ENCODE peak calls at places on chromosomes 7 and 10, in five cellular contexts. A is CD8-positive, alpha-beta T cell; D is tibial nerve; C is kidney; L is sigmoid colon. H is an unnamed sample.

GRCh38 chr7:36690514-36691187 is 33.6 kb downstream of the AOAH start:
- DNase-seq in A (no peak), D (no peak), C (no peak), L (no peak), H (no peak)

GRCh38 chr7:26863504-26864308 is 684 bp downstream of the SKAP2 start:
- DNase-seq in A (peak), D (peak), C (no peak), L (no peak), H (no peak)

GRCh38 chr10:29669149-29669548 is 34.4 kb upstream of the SVIL start:
- DNase-seq in A (no peak), D (no peak), C (no peak), L (no peak), H (no peak)

GRCh38 chr7:108497082-108497725 is 28.7 kb downstream of the PNPLA8 start:
- DNase-seq in A (peak), D (peak), C (no peak), L (no peak), H (no peak)

GRCh38 chr10:33258951-33259350 is 75.5 kb downstream of the NRP1 start:
- DNase-seq in A (no peak), D (no peak), C (no peak), L (no peak), H (no peak)

GRCh38 chr10:114694735-114695134 is 36.7 kb upstream of the ABLIM1 start:
- DNase-seq in A (peak), D (no peak), C (no peak), L (no peak), H (no peak)

GRCh38 chr10:14757394-14757793 is 17.3 kb downstream of the FAM107B start:
- DNase-seq in A (no peak), D (no peak), C (no peak), L (no peak), H (no peak)

GRCh38 chr7:12738665-12739064 is 51.2 kb downstream of the ARL4A start:
- DNase-seq in A (no peak), D (no peak), C (no peak), L (no peak), H (no peak)

GRCh38 chr7:151047979-151048763 is at the start of gene ASIC3:
- DNase-seq in A (no peak), D (no peak), C (peak), L (no peak), H (no peak)

GRCh38 chr7:2266911-2267310 is 24.9 kb downstream of the NUDT1 start:
- DNase-seq in A (no peak), D (no peak), C (no peak), L (no peak), H (no peak)

GRCh38 chr10:129694633-129695356 is 227.8 kb downstream of the MGMT start:
- DNase-seq in A (no peak), D (peak), C (no peak), L (peak), H (no peak)

GRCh38 chr7:110007316-110007910 is 1083.5 kb upstream of the LRRN3 start:
- DNase-seq in A (no peak), D (no peak), C (no peak), L (no peak), H (no peak)

GRCh38 chr7:30634193-30634626 is 39.5 kb downstream of the GARS1 start:
- DNase-seq in A (no peak), D (no peak), C (no peak), L (no peak), H (no peak)

GRCh38 chr10:76901701-76902100 is 735.9 kb downstream of the KCNMA1 start:
- DNase-seq in A (no peak), D (no peak), C (no peak), L (no peak), H (no peak)

GRCh38 chr10:121296378-121296777 is 301.9 kb downstream of the FGFR2 start:
- DNase-seq in A (no peak), D (no peak), C (no peak), L (no peak), H (no peak)

GRCh38 chr7:129522088-129522970 is 20.0 kb downstream of the SMKR1 start:
- DNase-seq in A (no peak), D (no peak), C (peak), L (no peak), H (no peak)

GRCh38 chr10:70578371-70578947 is 24.1 kb downstream of the PRF1 start:
- DNase-seq in A (peak), D (no peak), C (peak), L (peak), H (no peak)

GRCh38 chr7:100515072-100515532 is 23.9 kb upstream of the AGFG2 start:
- DNase-seq in A (no peak), D (peak), C (no peak), L (no peak), H (no peak)

GRCh38 chr10:70940834-70941568 is 52.6 kb upstream of the PCBD1 start:
- DNase-seq in A (no peak), D (no peak), C (no peak), L (no peak), H (no peak)

GRCh38 chr10:36602374-36602773 is 523.0 kb upstream of the ANKRD30A start:
- DNase-seq in A (no peak), D (no peak), C (no peak), L (no peak), H (no peak)

GRCh38 chr10:91711885-91712284 is 79.0 kb upstream of the PPP1R3C start:
- DNase-seq in A (no peak), D (no peak), C (no peak), L (no peak), H (no peak)

GRCh38 chr7:139431010-139431409 is 52.5 kb downstream of the KLRG2 start:
- DNase-seq in A (no peak), D (no peak), C (no peak), L (no peak), H (peak)

GRCh38 chr10:30818854-30819253 is 189.3 kb upstream of the LYZL2 start:
- DNase-seq in A (no peak), D (peak), C (peak), L (peak), H (no peak)

GRCh38 chr7:35524112-35524804 is 170.7 kb downstream of the HERPUD2 start:
- DNase-seq in A (no peak), D (no peak), C (no peak), L (no peak), H (no peak)

GRCh38 chr10:103967433-103968142 is 648 bp downstream of the SLK start:
- DNase-seq in A (peak), D (peak), C (no peak), L (no peak), H (no peak)

GRCh38 chr10:77626266-77626935 is 11.2 kb downstream of the KCNMA1 start:
- DNase-seq in A (no peak), D (no peak), C (no peak), L (peak), H (no peak)

GRCh38 chr10:124763267-124763666 is 19.1 kb upstream of the FAM53B start:
- DNase-seq in A (no peak), D (no peak), C (no peak), L (no peak), H (no peak)

GRCh38 chr10:73591935-73592699 is 975 bp upstream of the USP54 start:
- DNase-seq in A (no peak), D (peak), C (peak), L (peak), H (peak)

GRCh38 chr10:90458571-90458970 is 399.3 kb downstream of the HTR7 start:
- DNase-seq in A (no peak), D (no peak), C (no peak), L (no peak), H (no peak)

GRCh38 chr10:58641095-58641531 is 128.4 kb downstream of the BICC1 start:
- DNase-seq in A (no peak), D (no peak), C (no peak), L (no peak), H (no peak)

GRCh38 chr10:90718185-90718584 is 139.7 kb downstream of the HTR7 start:
- DNase-seq in A (no peak), D (no peak), C (no peak), L (no peak), H (no peak)

GRCh38 chr10:77801474-77802238 is 124.9 kb downstream of the DLG5 start:
- DNase-seq in A (peak), D (no peak), C (no peak), L (no peak), H (no peak)

GRCh38 chr7:127946847-127947246 is 84.4 kb downstream of the LRRC4 start:
- DNase-seq in A (no peak), D (no peak), C (no peak), L (no peak), H (no peak)

GRCh38 chr10:113216068-113216467 is 266.0 kb downstream of the TCF7L2 start:
- DNase-seq in A (no peak), D (no peak), C (no peak), L (no peak), H (no peak)

DNA sequence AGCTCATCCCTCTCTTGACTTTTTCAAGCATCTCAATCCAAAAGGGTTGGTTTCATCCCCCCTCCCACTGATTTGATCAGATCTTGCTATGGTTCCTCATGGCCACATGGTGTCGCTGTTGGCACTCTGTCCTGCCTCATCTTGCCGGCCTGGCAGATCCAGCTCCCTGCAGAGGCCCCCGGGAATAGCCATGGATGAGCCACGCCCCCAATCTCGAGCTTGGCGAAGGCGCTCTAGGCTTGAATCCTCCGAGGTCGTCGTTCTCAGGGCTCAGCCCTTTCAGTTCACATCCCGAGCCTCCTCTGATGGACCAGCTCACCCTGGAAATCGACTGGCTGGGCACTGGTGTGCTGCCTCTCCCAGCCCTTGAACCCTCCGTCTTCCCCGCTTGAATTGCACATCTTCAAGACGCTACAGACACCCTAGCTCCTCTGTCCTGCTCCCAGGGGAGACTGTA is 628.7 kb downstream of the TYW1 start:
- DNase-seq in A (no peak), D (peak), C (peak), L (peak), H (peak)
- TF ChIP-seq CTCF in A (peak), D (peak), C (peak), L (peak), H (peak)

GRCh38 chr10:94361161-94361794 is 1.5 kb downstream of the NOC3L start:
- DNase-seq in A (no peak), D (peak), C (no peak), L (no peak), H (no peak)

GRCh38 chr10:94364480-94364879 is 1.7 kb upstream of the NOC3L start:
- DNase-seq in A (no peak), D (no peak), C (no peak), L (no peak), H (no peak)

GRCh38 chr10:94366382-94366781 is 3.6 kb upstream of the NOC3L start:
- DNase-seq in A (no peak), D (no peak), C (no peak), L (no peak), H (no peak)

GRCh38 chr10:94362360-94363250 is at the start of gene NOC3L:
- DNase-seq in A (peak), D (peak), C (peak), L (peak), H (peak)

GRCh38 chr10:94363251-94363565 is 469 bp upstream of the NOC3L start:
- DNase-seq in A (no peak), D (no peak), C (no peak), L (no peak), H (no peak)
- TF ChIP-seq CTCF in A (no peak), D (peak), C (no peak), L (no peak), H (no peak)

GRCh38 chr10:17178006-17178405 is 23.5 kb downstream of the TRDMT1 start:
- DNase-seq in A (no peak), D (no peak), C (no peak), L (no peak), H (no peak)
- TF ChIP-seq CTCF in A (no peak), D (no peak), C (peak), L (no peak), H (no peak)

GRCh38 chr10:102268333-102268999 is 23.1 kb downstream of the GBF1 start:
- DNase-seq in A (no peak), D (no peak), C (no peak), L (no peak), H (no peak)
- TF ChIP-seq CTCF in A (no peak), D (no peak), C (no peak), L (no peak), H (no peak)

DNA sequence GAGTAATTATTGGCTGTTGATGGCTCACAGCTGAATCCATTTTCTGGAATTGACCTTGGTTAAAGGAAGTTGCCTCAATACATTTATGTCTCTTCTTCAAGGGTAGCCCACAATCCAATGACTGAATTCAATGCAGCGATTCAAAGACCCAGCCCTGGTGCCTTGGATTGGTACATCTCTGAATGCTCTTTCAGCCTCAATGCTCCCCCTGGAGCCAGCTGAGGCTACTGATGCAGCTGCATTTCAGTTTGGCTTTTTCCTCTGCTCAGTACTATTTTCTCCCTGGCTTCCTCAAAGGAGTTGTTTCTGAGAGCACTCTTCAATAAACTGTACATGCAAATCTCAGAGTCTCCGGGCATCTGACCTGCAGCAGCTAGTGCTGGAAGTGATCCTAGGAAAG is 633 bp upstream of the EBLN1 start:
- DNase-seq in A (no peak), D (no peak), C (no peak), L (no peak), H (no peak)
- TF ChIP-seq CTCF in A (no peak), D (no peak), C (no peak), L (no peak), H (no peak)